ENCODE peak calls at places on chromosome 11, in five cellular contexts. One of them, this sample, is unnamed.
A peak's percentile ranks its signal among the peaks of the same experiment; 100 is the strongest.

GRCh38 chr11:125514336-125515101 is 18.5 kb upstream of the FEZ1 start:
- DNase-seq in IMR-90: peak; percentile 46
- DNase-seq in neuronal stem cell: no peak
- DNase-seq in mesendoderm: peak; percentile 65
- DNase-seq in mesenchymal stem cell: peak; percentile 8
- DNase-seq in this sample: no peak

GRCh38 chr11:86765146-86765663 is 35.1 kb upstream of the PRSS23 start:
- DNase-seq in IMR-90: peak; percentile 46
- DNase-seq in neuronal stem cell: no peak
- DNase-seq in mesendoderm: no peak
- DNase-seq in mesenchymal stem cell: no peak
- DNase-seq in this sample: no peak

GRCh38 chr11:118834428-118835028 is 43.6 kb upstream of the DDX6 start:
- DNase-seq in IMR-90: peak; percentile 23
- DNase-seq in neuronal stem cell: no peak
- DNase-seq in mesendoderm: no peak
- DNase-seq in mesenchymal stem cell: peak; percentile 48
- DNase-seq in this sample: no peak

GRCh38 chr11:18540207-18541009 is 13.7 kb upstream of the TSG101 start:
- DNase-seq in IMR-90: peak; percentile 25
- DNase-seq in neuronal stem cell: no peak
- DNase-seq in mesendoderm: peak; percentile 21
- DNase-seq in mesenchymal stem cell: peak; percentile 21
- DNase-seq in this sample: no peak

GRCh38 chr11:35390737-35391682 is 28.3 kb downstream of the SLC1A2 start:
- DNase-seq in IMR-90: peak; percentile 89
- DNase-seq in neuronal stem cell: no peak
- DNase-seq in mesendoderm: no peak
- DNase-seq in mesenchymal stem cell: peak; percentile 88
- DNase-seq in this sample: no peak

GRCh38 chr11:79259800-79260199 is 181.0 kb downstream of the TENM4 start:
- DNase-seq in IMR-90: no peak
- DNase-seq in neuronal stem cell: no peak
- DNase-seq in mesendoderm: no peak
- DNase-seq in mesenchymal stem cell: no peak
- DNase-seq in this sample: no peak

GRCh38 chr11:58616594-58616993 is 5.9 kb upstream of the CNTF start:
- DNase-seq in IMR-90: peak; percentile 95
- DNase-seq in neuronal stem cell: no peak
- DNase-seq in mesendoderm: no peak
- DNase-seq in mesenchymal stem cell: peak; percentile 93
- DNase-seq in this sample: no peak

GRCh38 chr11:128323381-128323780 is 264.0 kb downstream of the ETS1 start:
- DNase-seq in IMR-90: peak; percentile 48
- DNase-seq in neuronal stem cell: no peak
- DNase-seq in mesendoderm: peak; percentile 47
- DNase-seq in mesenchymal stem cell: peak; percentile 49
- DNase-seq in this sample: no peak

GRCh38 chr11:83044958-83045712 is 26.6 kb downstream of the RAB30 start:
- DNase-seq in IMR-90: peak; percentile 92
- DNase-seq in neuronal stem cell: no peak
- DNase-seq in mesendoderm: no peak
- DNase-seq in mesenchymal stem cell: peak; percentile 95
- DNase-seq in this sample: no peak

GRCh38 chr11:31809857-31810778 is 1.0 kb downstream of the PAX6 start:
- DNase-seq in IMR-90: peak; percentile 28
- DNase-seq in neuronal stem cell: no peak
- DNase-seq in mesendoderm: peak; percentile 74
- DNase-seq in mesenchymal stem cell: peak; percentile 46
- DNase-seq in this sample: peak; percentile 64

GRCh38 chr11:9039863-9040262 is 36.1 kb upstream of the NRIP3 start:
- DNase-seq in IMR-90: no peak
- DNase-seq in neuronal stem cell: no peak
- DNase-seq in mesendoderm: no peak
- DNase-seq in mesenchymal stem cell: no peak
- DNase-seq in this sample: no peak

GRCh38 chr11:103529217-103529684 is 420.0 kb downstream of the DYNC2H1 start:
- DNase-seq in IMR-90: peak; percentile 78
- DNase-seq in neuronal stem cell: no peak
- DNase-seq in mesendoderm: peak; percentile 82
- DNase-seq in mesenchymal stem cell: peak; percentile 89
- DNase-seq in this sample: no peak

GRCh38 chr11:6586434-6587359 is 16.7 kb downstream of the RRP8 start:
- DNase-seq in IMR-90: no peak
- DNase-seq in neuronal stem cell: no peak
- DNase-seq in mesendoderm: no peak
- DNase-seq in mesenchymal stem cell: peak; percentile 22
- DNase-seq in this sample: peak; percentile 77

GRCh38 chr11:126720539-126721235 is 279.9 kb downstream of the KIRREL3 start:
- DNase-seq in IMR-90: no peak
- DNase-seq in neuronal stem cell: no peak
- DNase-seq in mesendoderm: no peak
- DNase-seq in mesenchymal stem cell: no peak
- DNase-seq in this sample: no peak

GRCh38 chr11:7974668-7975067 is 9.4 kb upstream of the NLRP10 start:
- DNase-seq in IMR-90: no peak
- DNase-seq in neuronal stem cell: no peak
- DNase-seq in mesendoderm: peak; percentile 79
- DNase-seq in mesenchymal stem cell: no peak
- DNase-seq in this sample: peak; percentile 53

GRCh38 chr11:125402436-125402835 is 93.6 kb downstream of the FEZ1 start:
- DNase-seq in IMR-90: peak; percentile 73
- DNase-seq in neuronal stem cell: no peak
- DNase-seq in mesendoderm: no peak
- DNase-seq in mesenchymal stem cell: peak; percentile 80
- DNase-seq in this sample: no peak

GRCh38 chr11:131544591-131544990 is 174.2 kb downstream of the NTM start:
- DNase-seq in IMR-90: no peak
- DNase-seq in neuronal stem cell: no peak
- DNase-seq in mesendoderm: peak; percentile 71
- DNase-seq in mesenchymal stem cell: no peak
- DNase-seq in this sample: peak; percentile 60

GRCh38 chr11:46680164-46680760 is 20.2 kb downstream of the ARHGAP1 start:
- DNase-seq in IMR-90: no peak
- DNase-seq in neuronal stem cell: no peak
- DNase-seq in mesendoderm: no peak
- DNase-seq in mesenchymal stem cell: no peak
- DNase-seq in this sample: no peak

GRCh38 chr11:27081056-27081455 is 40.4 kb downstream of the BBOX1 start:
- DNase-seq in IMR-90: peak; percentile 28
- DNase-seq in neuronal stem cell: no peak
- DNase-seq in mesendoderm: no peak
- DNase-seq in mesenchymal stem cell: no peak
- DNase-seq in this sample: no peak

GRCh38 chr11:68406318-68407313 is 53.9 kb upstream of the PPP6R3 start:
- DNase-seq in IMR-90: no peak
- DNase-seq in neuronal stem cell: no peak
- DNase-seq in mesendoderm: no peak
- DNase-seq in mesenchymal stem cell: no peak
- DNase-seq in this sample: no peak

GRCh38 chr11:134330611-134331564 is 900 bp upstream of the GLB1L2 start:
- DNase-seq in IMR-90: no peak
- DNase-seq in neuronal stem cell: no peak
- DNase-seq in mesendoderm: peak; percentile 43
- DNase-seq in mesenchymal stem cell: no peak
- DNase-seq in this sample: no peak

GRCh38 chr11:126751242-126751641 is 249.3 kb downstream of the KIRREL3 start:
- DNase-seq in IMR-90: peak; percentile 89
- DNase-seq in neuronal stem cell: no peak
- DNase-seq in mesendoderm: no peak
- DNase-seq in mesenchymal stem cell: no peak
- DNase-seq in this sample: no peak

GRCh38 chr11:96101146-96101545 is 177.2 kb upstream of the MTMR2 start:
- DNase-seq in IMR-90: no peak
- DNase-seq in neuronal stem cell: no peak
- DNase-seq in mesendoderm: no peak
- DNase-seq in mesenchymal stem cell: no peak
- DNase-seq in this sample: no peak

GRCh38 chr11:68140496-68141246 is 19.5 kb upstream of the CHKA start:
- DNase-seq in IMR-90: no peak
- DNase-seq in neuronal stem cell: no peak
- DNase-seq in mesendoderm: no peak
- DNase-seq in mesenchymal stem cell: no peak
- DNase-seq in this sample: no peak

GRCh38 chr11:25733777-25734176 is 598.2 kb upstream of the ANO3 start:
- DNase-seq in IMR-90: no peak
- DNase-seq in neuronal stem cell: no peak
- DNase-seq in mesendoderm: peak; percentile 38
- DNase-seq in mesenchymal stem cell: no peak
- DNase-seq in this sample: no peak

GRCh38 chr11:19279455-19279854 is 38.7 kb upstream of the E2F8 start:
- DNase-seq in IMR-90: no peak
- DNase-seq in neuronal stem cell: no peak
- DNase-seq in mesendoderm: peak; percentile 87
- DNase-seq in mesenchymal stem cell: no peak
- DNase-seq in this sample: peak; percentile 72

GRCh38 chr11:6681949-6682348 is 1.2 kb downstream of the MRPL17 start:
- DNase-seq in IMR-90: peak; percentile 28
- DNase-seq in neuronal stem cell: no peak
- DNase-seq in mesendoderm: peak; percentile 13
- DNase-seq in mesenchymal stem cell: peak; percentile 30
- DNase-seq in this sample: no peak

GRCh38 chr11:45233804-45234170 is 52.4 kb downstream of the SYT13 start:
- DNase-seq in IMR-90: no peak
- DNase-seq in neuronal stem cell: no peak
- DNase-seq in mesendoderm: no peak
- DNase-seq in mesenchymal stem cell: no peak
- DNase-seq in this sample: no peak

GRCh38 chr11:125214466-125215204 is 50.1 kb downstream of the PKNOX2 start:
- DNase-seq in IMR-90: no peak
- DNase-seq in neuronal stem cell: peak; percentile 51
- DNase-seq in mesendoderm: no peak
- DNase-seq in mesenchymal stem cell: no peak
- DNase-seq in this sample: no peak

GRCh38 chr11:36405585-36406367 is 104.3 kb downstream of the TRAF6 start:
- DNase-seq in IMR-90: no peak
- DNase-seq in neuronal stem cell: no peak
- DNase-seq in mesendoderm: no peak
- DNase-seq in mesenchymal stem cell: no peak
- DNase-seq in this sample: no peak

GRCh38 chr11:36407360-36407759 is 102.7 kb downstream of the TRAF6 start:
- DNase-seq in IMR-90: no peak
- DNase-seq in neuronal stem cell: no peak
- DNase-seq in mesendoderm: no peak
- DNase-seq in mesenchymal stem cell: no peak
- DNase-seq in this sample: no peak

GRCh38 chr11:36411202-36411640 is 98.9 kb downstream of the TRAF6 start:
- DNase-seq in IMR-90: no peak
- DNase-seq in neuronal stem cell: no peak
- DNase-seq in mesendoderm: no peak
- DNase-seq in mesenchymal stem cell: no peak
- DNase-seq in this sample: no peak

GRCh38 chr11:36408476-36409136 is 101.5 kb downstream of the TRAF6 start:
- DNase-seq in IMR-90: no peak
- DNase-seq in neuronal stem cell: no peak
- DNase-seq in mesendoderm: no peak
- DNase-seq in mesenchymal stem cell: no peak
- DNase-seq in this sample: no peak

DNA sequence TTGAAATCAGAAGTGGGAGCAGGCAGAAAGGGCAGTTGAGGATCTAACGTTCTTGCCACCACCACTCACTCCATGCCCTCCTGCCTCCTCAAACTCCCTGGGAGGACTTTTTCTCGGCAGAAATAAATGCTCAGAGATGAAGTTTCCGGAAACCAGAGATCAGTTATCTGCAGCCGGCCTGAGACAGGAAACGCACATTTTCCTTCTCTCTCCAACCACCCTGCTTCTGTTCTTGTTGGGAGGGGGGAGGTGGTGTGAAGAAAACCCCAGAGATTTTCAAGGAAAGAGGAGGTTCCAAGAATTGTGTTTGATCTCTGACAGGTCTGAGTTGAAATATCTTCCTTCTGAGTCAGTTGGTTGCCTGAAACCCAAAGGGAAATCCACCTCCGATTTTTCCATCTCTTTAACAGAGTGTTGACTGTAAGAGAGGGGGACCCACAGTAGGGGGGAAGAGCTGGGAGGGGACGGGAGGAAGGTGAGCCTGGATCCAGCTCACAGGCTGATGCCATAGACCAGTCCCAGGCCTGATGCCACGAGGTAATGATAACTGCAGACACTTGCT is 100.8 kb downstream of the TRAF6 start:
- DNase-seq in IMR-90: peak; percentile 46
- DNase-seq in neuronal stem cell: no peak
- DNase-seq in mesendoderm: no peak
- DNase-seq in mesenchymal stem cell: peak; percentile 60
- DNase-seq in this sample: no peak
- H3K9ac ChIP-seq in IMR-90: no peak overlapping the region
- H3K9ac ChIP-seq in neuronal stem cell: no peak overlapping the region
- H3K9ac ChIP-seq in mesendoderm: no peak overlapping the region
- H3K9ac ChIP-seq in mesenchymal stem cell: no peak overlapping the region
- H3K9ac ChIP-seq in this sample: no peak overlapping the region

DNA sequence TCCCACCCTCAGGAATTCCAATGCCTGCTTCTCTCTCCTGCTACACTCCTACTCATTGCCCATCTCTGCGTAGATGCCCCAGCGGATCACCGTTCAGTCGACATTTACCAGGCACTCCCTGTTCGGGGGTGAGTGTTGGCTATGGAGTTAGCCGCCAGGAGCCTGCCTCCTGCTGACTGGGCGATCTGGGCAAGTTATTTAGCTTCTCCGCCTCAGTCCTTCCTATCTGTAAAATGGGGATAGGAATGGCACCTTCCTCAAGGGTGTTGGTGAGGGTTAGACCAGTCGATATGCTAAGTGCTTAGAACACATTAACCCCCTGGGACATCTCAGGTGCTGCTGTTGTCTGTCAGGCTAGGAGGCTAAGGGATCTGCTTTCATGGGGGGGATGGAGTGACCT is 30.9 kb downstream of the FADD start:
- DNase-seq in IMR-90: no peak
- DNase-seq in neuronal stem cell: no peak
- DNase-seq in mesendoderm: no peak
- DNase-seq in mesenchymal stem cell: no peak
- DNase-seq in this sample: no peak
- H2BK5ac ChIP-seq in IMR-90: no peak overlapping the region
- H2BK5ac ChIP-seq in neuronal stem cell: no peak overlapping the region
- H2BK5ac ChIP-seq in mesendoderm: no peak overlapping the region
- H2BK5ac ChIP-seq in mesenchymal stem cell: no peak overlapping the region
- H2BK5ac ChIP-seq in this sample: no peak overlapping the region

GRCh38 chr11:113397821-113398220 is 10.2 kb downstream of the ANKK1 start:
- DNase-seq in IMR-90: no peak
- DNase-seq in neuronal stem cell: no peak
- DNase-seq in mesendoderm: no peak
- DNase-seq in mesenchymal stem cell: no peak
- DNase-seq in this sample: no peak
- H2BK15ac ChIP-seq in IMR-90: no peak overlapping the region
- H2BK15ac ChIP-seq in neuronal stem cell: no peak overlapping the region
- H2BK15ac ChIP-seq in mesendoderm: no peak overlapping the region
- H2BK15ac ChIP-seq in mesenchymal stem cell: no peak overlapping the region
- H2BK15ac ChIP-seq in this sample: no peak overlapping the region

DNA sequence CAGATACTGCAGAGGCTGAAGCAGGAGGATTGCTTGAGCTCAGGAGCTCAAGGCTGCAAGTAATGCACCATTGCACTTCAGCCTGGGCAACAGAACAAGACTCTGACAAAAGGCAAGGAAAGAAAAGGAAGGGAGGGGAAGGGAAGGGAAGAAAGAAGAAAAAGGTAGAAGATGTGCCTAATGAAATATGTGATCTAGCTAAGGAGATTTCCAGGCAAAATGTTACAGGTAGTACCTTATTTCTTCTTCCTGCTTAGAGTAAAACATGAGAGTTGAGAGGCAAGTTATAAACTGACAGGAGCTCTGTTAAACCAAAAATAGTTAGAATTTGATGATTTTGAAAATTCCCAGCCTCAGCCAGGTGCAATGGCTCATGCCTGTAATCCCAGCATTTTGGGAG is 4.7 kb upstream of the PELI3 start:
- DNase-seq in IMR-90: no peak
- DNase-seq in neuronal stem cell: no peak
- DNase-seq in mesendoderm: no peak
- DNase-seq in mesenchymal stem cell: no peak
- DNase-seq in this sample: no peak
- H3K9ac ChIP-seq in IMR-90: no peak overlapping the region
- H3K9ac ChIP-seq in neuronal stem cell: no peak overlapping the region
- H3K9ac ChIP-seq in mesendoderm: no peak overlapping the region
- H3K9ac ChIP-seq in mesenchymal stem cell: no peak overlapping the region
- H3K9ac ChIP-seq in this sample: no peak overlapping the region

This sample was measured in H9.